ENCODE peak calls at places on chromosome 1, in four cellular contexts. K is effector memory CD4-positive, alpha-beta T cell; P is hepatocyte; E is AG04450. L is an unnamed sample.

GRCh38 chr1:34013958-34014737 is 150.3 kb downstream of the HMGB4 start:
- DNase-seq in K (no peak), P (peak), E (no peak), L (no peak)

GRCh38 chr1:112905420-112906154 is 50.4 kb downstream of the SLC16A1 start:
- DNase-seq in K (no peak), P (peak), E (no peak), L (no peak)

GRCh38 chr1:42798010-42798409 is 13.2 kb downstream of the TMEM269 start:
- DNase-seq in K (no peak), P (no peak), E (no peak), L (no peak)

GRCh38 chr1:228089520-228090380 is 7.2 kb downstream of the ARF1 start:
- DNase-seq in K (no peak), P (no peak), E (no peak), L (no peak)

GRCh38 chr1:82321794-82322193 is 521.1 kb downstream of the ADGRL2 start:
- DNase-seq in K (no peak), P (no peak), E (no peak), L (no peak)

GRCh38 chr1:193183019-193183643 is 3.3 kb downstream of the B3GALT2 start:
- DNase-seq in K (no peak), P (peak), E (peak), L (no peak)

GRCh38 chr1:18955442-18956188 is 861 bp downstream of the IFFO2 start:
- DNase-seq in K (peak), P (peak), E (no peak), L (no peak)

GRCh38 chr1:201640624-201641023 is 101.7 kb downstream of the NAV1 start:
- DNase-seq in K (no peak), P (no peak), E (peak), L (no peak)

GRCh38 chr1:85580046-85580411 is 532 bp upstream of the CCN1 start:
- DNase-seq in K (no peak), P (peak), E (peak), L (peak)
- H3K4me3 ChIP-seq in K (no peak), P (peak), E (peak), L (peak)

GRCh38 chr1:74591954-74592353 is 79.5 kb upstream of the LRRC53 start:
- DNase-seq in K (no peak), P (no peak), E (no peak), L (no peak)

GRCh38 chr1:74590288-74590687 is 77.9 kb upstream of the LRRC53 start:
- DNase-seq in K (no peak), P (no peak), E (no peak), L (no peak)

GRCh38 chr1:74596770-74597169 is 76.8 kb downstream of the ERICH3 start:
- DNase-seq in K (no peak), P (no peak), E (no peak), L (no peak)

GRCh38 chr1:74592580-74593355 is 80.4 kb upstream of the LRRC53 start:
- DNase-seq in K (no peak), P (no peak), E (no peak), L (no peak)

DNA sequence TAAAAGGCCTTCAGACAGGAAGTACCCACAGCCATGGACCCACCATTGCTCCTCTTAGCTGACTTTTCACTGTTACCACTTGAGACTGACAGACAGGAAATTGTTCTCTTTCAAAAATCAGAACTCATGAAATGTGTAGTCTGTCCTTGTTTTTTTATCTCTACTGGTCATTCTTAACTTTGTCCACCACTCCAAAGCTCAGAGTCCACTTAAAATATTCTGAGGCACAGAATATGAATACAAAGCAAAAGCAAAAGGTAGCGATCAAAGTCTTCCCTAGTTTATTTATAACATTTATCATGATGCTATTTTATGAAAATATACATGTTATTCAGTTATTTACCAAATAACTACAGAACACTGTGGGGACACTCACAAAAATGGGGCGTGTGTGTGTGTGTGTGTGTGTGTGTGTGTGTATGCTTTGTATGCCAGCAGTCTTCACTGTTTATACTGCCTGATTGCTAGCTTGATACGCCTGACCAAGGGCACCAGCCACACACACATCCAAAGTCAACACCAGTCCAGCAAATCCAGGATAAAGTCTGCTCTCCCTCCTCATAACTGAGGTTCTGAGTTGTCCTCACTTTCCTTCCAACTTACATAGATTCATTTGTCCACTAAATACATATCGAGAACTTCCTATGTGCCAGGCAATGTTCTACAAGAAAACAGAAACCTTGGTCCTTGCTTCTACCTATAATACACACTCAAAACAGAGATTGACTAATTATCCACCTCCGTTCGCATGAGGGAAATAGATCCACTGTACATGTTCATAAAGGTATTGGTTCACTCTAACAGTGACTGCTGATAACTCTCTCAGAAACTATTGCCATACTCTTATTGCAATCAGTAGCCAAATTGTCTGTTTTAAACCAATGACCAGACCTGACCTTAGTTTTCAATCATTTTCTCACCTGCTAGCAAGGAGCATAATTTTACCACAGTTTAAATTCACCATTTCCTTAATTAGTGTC is 79.4 kb downstream of the ERICH3 start:
- DNase-seq in K (no peak), P (peak), E (no peak), L (no peak)
- H3K4me3 ChIP-seq in K (no peak), P (no peak), E (no peak), L (no peak)

GRCh38 chr1:151371340-151371739 is 1.2 kb downstream of the SELENBP1 start:
- DNase-seq in K (no peak), P (no peak), E (no peak), L (no peak)
- H3K4me3 ChIP-seq in K (no peak), P (no peak), E (peak), L (no peak)

GRCh38 chr1:11858613-11858967 is at the start of gene NPPB:
- DNase-seq in K (no peak), P (no peak), E (no peak), L (no peak)
- H3K4me3 ChIP-seq in K (no peak), P (no peak), E (no peak), L (no peak)

GRCh38 chr1:182789138-182790076 is at the start of gene NPL:
- DNase-seq in K (peak), P (peak), E (peak), L (peak)
- H3K4me3 ChIP-seq in K (peak), P (peak), E (peak), L (peak)

GRCh38 chr1:225658041-225658440 is 5.1 kb upstream of the ENAH start:
- DNase-seq in K (no peak), P (no peak), E (no peak), L (no peak)
- H3K4me3 ChIP-seq in K (no peak), P (no peak), E (no peak), L (no peak)

GRCh38 chr1:83520797-83521196 is 478.1 kb downstream of the TTLL7 start:
- DNase-seq in K (no peak), P (no peak), E (no peak), L (no peak)

GRCh38 chr1:83512371-83513004 is 486.4 kb downstream of the TTLL7 start:
- DNase-seq in K (no peak), P (no peak), E (no peak), L (no peak)

GRCh38 chr1:83515566-83516169 is 483.3 kb downstream of the TTLL7 start:
- DNase-seq in K (no peak), P (no peak), E (no peak), L (no peak)

GRCh38 chr1:83511327-83511726 is 487.6 kb downstream of the TTLL7 start:
- DNase-seq in K (no peak), P (no peak), E (no peak), L (no peak)

DNA sequence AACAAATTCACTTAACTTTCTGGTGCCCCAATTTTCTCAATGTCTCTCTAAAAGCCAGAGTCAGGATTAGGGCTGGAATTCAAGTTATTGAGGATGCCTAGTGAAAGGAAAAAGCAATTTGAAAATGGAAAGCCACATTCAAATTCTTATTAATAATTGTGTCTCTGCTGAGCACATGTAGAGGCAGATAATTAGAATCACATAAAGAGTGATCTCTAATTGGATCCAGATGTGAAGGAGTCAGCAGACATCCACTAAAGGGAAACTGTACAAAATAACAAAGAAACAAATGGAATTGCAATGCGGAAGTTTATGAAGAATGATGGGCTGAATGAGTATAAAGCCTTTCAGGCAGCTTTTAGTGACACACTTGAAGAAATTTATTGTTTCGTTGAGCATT is 482.6 kb downstream of the TTLL7 start:
- DNase-seq in K (no peak), P (no peak), E (no peak), L (peak)
- H3K4me3 ChIP-seq in K (no peak), P (no peak), E (no peak), L (no peak)

L was measured in skeletal muscle cell.